ENCODE peak calls at places on chromosome 5, in six cellular contexts. E, X, L, M, U and N are unnamed samples.

GRCh38 chr5:25301836-25302235 is 657.1 kb upstream of the CDH10 start:
- DNase-seq in L (no peak), U (no peak), M (no peak), E (no peak), X (no peak), N (no peak)

GRCh38 chr5:116640236-116640635 is 65.6 kb upstream of the SEMA6A start:
- DNase-seq in E (no peak), X (no peak), U (no peak), M (no peak), L (no peak), N (no peak)

GRCh38 chr5:33964132-33964531 is 20.4 kb downstream of the SLC45A2 start:
- DNase-seq in X (no peak), M (no peak), L (no peak), E (no peak), U (no peak), N (no peak)

GRCh38 chr5:24635217-24635616 is 9.6 kb downstream of the CDH10 start:
- DNase-seq in X (no peak), E (no peak), M (no peak), L (no peak), U (no peak), N (no peak)

GRCh38 chr5:55480781-55481180 is 54.0 kb downstream of the PLPP1 start:
- DNase-seq in L (no peak), E (no peak), M (peak), U (peak), X (no peak), N (no peak)

GRCh38 chr5:75522542-75522941 is 10.9 kb downstream of the POLK start:
- DNase-seq in L (no peak), M (no peak), U (peak), E (no peak), X (no peak), N (no peak)

GRCh38 chr5:172361566-172362238 is 78.1 kb upstream of the UBTD2 start:
- DNase-seq in X (no peak), U (peak), L (peak), M (peak), E (no peak), N (no peak)

GRCh38 chr5:106312360-106312759 is 1358.4 kb downstream of the EFNA5 start:
- DNase-seq in L (no peak), E (no peak), M (peak), U (peak), X (no peak), N (no peak)

GRCh38 chr5:107153304-107153703 is 517.4 kb downstream of the EFNA5 start:
- DNase-seq in M (peak), L (no peak), E (no peak), X (no peak), U (no peak), N (no peak)

GRCh38 chr5:5665225-5666075 is 243.0 kb downstream of the ICE1 start:
- DNase-seq in L (no peak), M (no peak), X (no peak), U (no peak), E (no peak), N (no peak)

GRCh38 chr5:111142932-111143331 is 50.8 kb downstream of the WDR36 start:
- DNase-seq in U (no peak), L (peak), X (no peak), M (no peak), E (no peak), N (no peak)

GRCh38 chr5:41270423-41271251 is 57.3 kb upstream of the C6 start:
- DNase-seq in U (peak), M (peak), X (no peak), E (peak), L (peak), N (no peak)

GRCh38 chr5:35736280-35736679 is 118.6 kb downstream of the SPEF2 start:
- DNase-seq in U (peak), X (no peak), M (no peak), L (no peak), E (no peak), N (no peak)

GRCh38 chr5:145948047-145948446 is 11.7 kb downstream of the SH3RF2 start:
- DNase-seq in E (no peak), U (no peak), M (no peak), X (no peak), L (no peak), N (no peak)

GRCh38 chr5:145949474-145949873 is 13.1 kb downstream of the SH3RF2 start:
- DNase-seq in E (no peak), X (no peak), U (no peak), M (no peak), L (no peak), N (no peak)

GRCh38 chr5:145946112-145946861 is 9.9 kb downstream of the SH3RF2 start:
- DNase-seq in E (no peak), X (no peak), M (peak), U (peak), L (peak), N (no peak)

GRCh38 chr5:145948921-145949320 is 12.5 kb downstream of the SH3RF2 start:
- DNase-seq in M (no peak), X (no peak), L (no peak), E (no peak), U (no peak), N (no peak)

GRCh38 chr5:145947581-145947980 is 11.2 kb downstream of the SH3RF2 start:
- DNase-seq in U (no peak), L (no peak), M (peak), E (no peak), X (no peak), N (no peak)
- H3K18ac ChIP-seq in U (no peak), L (no peak), M (no peak), E (no peak), X (no peak), N (no peak)

DNA sequence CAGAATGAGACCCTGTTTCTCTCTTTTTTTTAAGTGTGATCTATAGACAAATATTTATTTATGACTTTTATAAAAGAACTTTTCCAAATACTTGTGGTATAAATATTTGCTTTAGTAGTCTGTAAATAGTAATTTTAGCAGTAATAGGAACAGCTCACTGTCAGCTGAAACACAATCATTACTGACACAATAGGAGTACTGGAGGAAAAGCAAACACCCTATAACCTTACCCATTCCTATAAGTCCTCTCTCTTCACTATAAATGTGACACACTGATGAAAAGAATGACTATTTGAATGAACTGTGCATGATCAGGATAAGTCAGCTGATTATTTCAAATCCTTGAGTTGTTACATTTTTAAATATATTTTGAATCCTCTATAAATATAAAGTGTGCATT is 72.4 kb downstream of the CDH12 start:
- DNase-seq in U (no peak), M (no peak), L (no peak), E (no peak), X (no peak), N (no peak)
- H3K18ac ChIP-seq in U (no peak), M (no peak), L (no peak), E (no peak), X (no peak), N (no peak)

GRCh38 chr5:180830253-180831138 is 27.9 kb upstream of the MGAT1 start:
- DNase-seq in L (peak), X (peak), U (peak), M (no peak), E (no peak), N (peak)
- H3K18ac ChIP-seq in L (peak), X (no peak), U (peak), M (peak), E (peak), N (peak)

GRCh38 chr5:179821298-179822058 is 773 bp downstream of the SQSTM1 start:
- DNase-seq in E (no peak), M (peak), L (peak), X (peak), U (peak), N (peak)

GRCh38 chr5:179820127-179820482 is 600 bp upstream of the SQSTM1 start:
- DNase-seq in U (no peak), M (peak), L (no peak), E (no peak), X (peak), N (no peak)

GRCh38 chr5:179819296-179820126 is 1.2 kb upstream of the SQSTM1 start:
- DNase-seq in M (peak), E (no peak), U (peak), L (peak), X (peak), N (peak)

GRCh38 chr5:179822059-179822432 is 1.3 kb downstream of the SQSTM1 start:
- DNase-seq in E (no peak), U (no peak), L (no peak), M (no peak), X (no peak), N (no peak)

DNA sequence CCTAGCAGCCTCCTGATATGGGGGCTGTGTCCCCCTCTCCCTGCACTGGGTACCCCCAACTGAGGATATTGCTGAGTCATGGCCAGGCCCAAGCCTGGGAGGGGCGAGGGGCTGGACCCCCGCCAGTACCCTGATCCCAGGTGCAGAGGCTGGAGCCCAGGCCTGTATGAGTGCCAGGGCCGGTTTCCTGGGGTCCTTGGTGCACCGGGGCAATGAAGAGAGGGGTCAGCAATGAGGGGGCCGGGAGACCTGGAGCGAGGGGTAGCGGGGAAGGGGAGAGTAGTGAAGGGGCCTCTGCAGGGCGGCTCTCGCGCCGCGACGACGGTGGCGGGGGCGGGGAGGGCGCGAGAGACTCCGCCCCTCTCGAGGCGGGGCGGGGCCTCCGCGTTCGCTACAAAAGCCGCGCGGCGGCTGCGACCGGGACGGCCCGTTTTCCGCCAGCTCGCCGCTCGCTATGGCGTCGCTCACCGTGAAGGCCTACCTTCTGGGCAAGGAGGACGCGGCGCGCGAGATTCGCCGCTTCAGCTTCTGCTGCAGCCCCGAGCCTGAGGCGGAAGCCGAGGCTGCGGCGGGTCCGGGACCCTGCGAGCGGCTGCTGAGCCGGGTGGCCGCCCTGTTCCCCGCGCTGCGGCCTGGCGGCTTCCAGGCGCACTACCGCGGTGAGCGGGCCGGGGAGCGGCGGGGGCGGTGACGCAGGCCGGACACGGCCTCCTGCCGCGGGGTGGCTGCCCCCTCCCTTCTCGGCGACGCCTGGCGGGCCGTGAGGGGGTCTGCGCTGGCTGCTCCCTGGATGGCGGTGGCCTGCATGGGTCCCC is at the start of gene SQSTM1:
- DNase-seq in X (peak), M (peak), L (peak), U (peak), E (peak), N (peak)
- H3K18ac ChIP-seq in X (peak), M (peak), L (peak), U (peak), E (peak), N (peak)